ENCODE peak calls at places on chromosomes 2 and 18, in eight cellular contexts. C is lower lobe of right lung; S is HCT116; I is germinal center; J is NCI-H2029; Q is aorta; M is fibroblast of mammary gland; F is stimulated activated CD4-positive, alpha-beta T cell treated with anti-CD3 and anti-CD28 coated beads, Interleukin-2, amount 100 ng/mL, for 48 hours. H is an unnamed sample.

GRCh38 chr2:176105078-176105726 is 1.9 kb upstream of the HOXD11 start:
- DNase-seq in C (no peak), S (no peak), I (no peak), J (no peak), Q (no peak), M (no peak), F (no peak), H (no peak)

GRCh38 chr18:80157708-80158343 is 48.8 kb downstream of the ADNP2 start:
- DNase-seq in C (peak), S (peak), I (peak), J (peak), Q (peak), M (peak), F (peak), H (peak)

GRCh38 chr2:158841839-158842238 is 46.7 kb downstream of the DAPL1 start:
- DNase-seq in C (no peak), S (no peak), I (no peak), J (no peak), Q (no peak), M (peak), F (no peak), H (no peak)

GRCh38 chr18:10713400-10713799 is 187.6 kb downstream of the NAPG start:
- DNase-seq in C (no peak), S (no peak), I (no peak), J (no peak), Q (no peak), M (no peak), F (no peak), H (no peak)

GRCh38 chr2:20403693-20404381 is 43.0 kb upstream of the RHOB start:
- DNase-seq in C (no peak), S (no peak), I (no peak), J (no peak), Q (no peak), M (peak), F (no peak), H (no peak)

GRCh38 chr2:196293751-196294486 is 122.5 kb upstream of the STK17B start:
- DNase-seq in C (no peak), S (no peak), I (no peak), J (no peak), Q (no peak), M (peak), F (no peak), H (no peak)

GRCh38 chr18:75083761-75084160 is 125.2 kb downstream of the PTGR3 start:
- DNase-seq in C (no peak), S (no peak), I (no peak), J (no peak), Q (no peak), M (no peak), F (no peak), H (no peak)

GRCh38 chr2:147373800-147374409 is 470.9 kb upstream of the ACVR2A start:
- DNase-seq in C (no peak), S (no peak), I (no peak), J (no peak), Q (no peak), M (no peak), F (no peak), H (no peak)

GRCh38 chr18:56458770-56459450 is 179.5 kb downstream of the TXNL1 start:
- DNase-seq in C (no peak), S (no peak), I (no peak), J (no peak), Q (no peak), M (no peak), F (no peak), H (no peak)

GRCh38 chr2:128495996-128496547 is 177.4 kb upstream of the HS6ST1 start:
- DNase-seq in C (no peak), S (no peak), I (no peak), J (no peak), Q (no peak), M (no peak), F (no peak), H (no peak)

GRCh38 chr2:3420076-3420848 is 40.8 kb downstream of the TRAPPC12 start:
- DNase-seq in C (no peak), S (no peak), I (no peak), J (no peak), Q (no peak), M (no peak), F (no peak), H (no peak)

GRCh38 chr2:105403785-105404698 is 5.2 kb upstream of the FHL2 start:
- DNase-seq in C (no peak), S (peak), I (no peak), J (no peak), Q (no peak), M (peak), F (no peak), H (peak)

GRCh38 chr2:163859951-163860350 is 124.1 kb upstream of the FIGN start:
- DNase-seq in C (no peak), S (no peak), I (no peak), J (no peak), Q (no peak), M (no peak), F (no peak), H (no peak)